ENCODE peak calls at places on chromosomes 2 and 18, in seven cellular contexts. E is stimulated activated CD4-positive, alpha-beta T cell treated with anti-CD3 and anti-CD28 coated beads, Interleukin-1b, Interleukin-23, amount 100 ng/mL, for 48 hours; D is ureter; B is NCI-H1105; U is M059J; I is HCT116; Z is astrocyte. V is an unnamed sample.

GRCh38 chr2:45258251-45258775 is 249.1 kb upstream of the SIX2 start:
- DNase-seq in D (no peak), Z (no peak), B (no peak), E (no peak), U (no peak), I (no peak), V (no peak)

GRCh38 chr18:48842259-48843061 is 108.3 kb downstream of the SMAD7 start:
- DNase-seq in E (no peak), I (no peak), U (peak), Z (no peak), B (no peak), D (no peak), V (peak)

GRCh38 chr2:120590841-120591240 is 144.8 kb upstream of the GLI2 start:
- DNase-seq in Z (no peak), D (no peak), E (no peak), B (no peak), U (no peak), I (no peak), V (no peak)

GRCh38 chr2:238379096-238379810 is 47.5 kb upstream of the ASB1 start:
- DNase-seq in Z (peak), E (peak), D (no peak), B (no peak), U (peak), I (no peak), V (peak)

GRCh38 chr2:204272913-204273312 is 272.4 kb upstream of the PARD3B start:
- DNase-seq in U (no peak), D (no peak), B (no peak), I (no peak), E (no peak), Z (no peak), V (no peak)

GRCh38 chr2:168371273-168371992 is 84.6 kb upstream of the CERS6 start:
- DNase-seq in D (no peak), Z (no peak), E (no peak), U (no peak), I (no peak), B (no peak), V (no peak)

GRCh38 chr18:55588876-55589595 is 1.0 kb upstream of the TCF4 start:
- DNase-seq in B (peak), D (no peak), E (no peak), U (peak), I (no peak), Z (no peak), V (no peak)

GRCh38 chr2:239005586-239005985 is 157.7 kb downstream of the TWIST2 start:
- DNase-seq in Z (no peak), I (no peak), U (no peak), D (no peak), B (no peak), E (no peak), V (no peak)

GRCh38 chr18:79855147-79855910 is 57.6 kb downstream of the KCNG2 start:
- DNase-seq in D (peak), Z (no peak), B (no peak), U (peak), E (no peak), I (no peak), V (no peak)

GRCh38 chr18:76827205-76827885 is 5.0 kb downstream of the ZNF236 start:
- DNase-seq in B (no peak), U (no peak), I (no peak), E (no peak), Z (no peak), D (no peak), V (no peak)

GRCh38 chr2:227608469-227609338 is 5.9 kb downstream of the SCYGR3 start:
- DNase-seq in D (no peak), E (no peak), I (no peak), B (no peak), U (no peak), Z (no peak), V (peak)

GRCh38 chr2:65177754-65178442 is 48.0 kb upstream of the RAB1A start:
- DNase-seq in D (peak), I (no peak), E (no peak), U (peak), Z (peak), B (no peak), V (no peak)

GRCh38 chr2:170917219-170917851 is 11.7 kb upstream of the GORASP2 start:
- DNase-seq in U (no peak), Z (no peak), E (no peak), I (no peak), D (no peak), B (no peak), V (no peak)

GRCh38 chr2:169464508-169465386 is 14.5 kb upstream of the BBS5 start:
- DNase-seq in U (no peak), I (no peak), E (no peak), B (no peak), D (no peak), Z (no peak), V (no peak)

GRCh38 chr2:38528008-38528442 is 74.7 kb downstream of the HNRNPLL start:
- DNase-seq in D (no peak), I (no peak), B (peak), U (peak), Z (peak), E (peak), V (peak)

GRCh38 chr2:195280024-195280423 is 377.0 kb upstream of the SLC39A10 start:
- DNase-seq in E (no peak), U (peak), D (no peak), I (no peak), B (no peak), Z (no peak), V (no peak)

GRCh38 chr2:117931266-117931665 is 82.6 kb downstream of the CCDC93 start:
- DNase-seq in D (no peak), I (no peak), E (no peak), U (no peak), B (no peak), Z (no peak), V (no peak)

GRCh38 chr2:239803102-239803763 is 221.9 kb downstream of the NDUFA10 start:
- DNase-seq in D (peak), B (no peak), I (no peak), U (no peak), E (no peak), Z (no peak), V (no peak)

GRCh38 chr2:88355486-88355885 is 97.0 kb downstream of the FOXI3 start:
- DNase-seq in B (no peak), E (no peak), I (no peak), Z (no peak), U (no peak), D (no peak), V (no peak)

GRCh38 chr2:167504061-167504460 is 615.8 kb downstream of the XIRP2 start:
- DNase-seq in E (no peak), D (no peak), B (peak), Z (no peak), I (no peak), U (no peak), V (no peak)

GRCh38 chr2:43905871-43906270 is 67.1 kb downstream of the ABCG8 start:
- DNase-seq in B (no peak), D (no peak), I (no peak), E (no peak), U (no peak), Z (peak), V (no peak)

GRCh38 chr2:56713161-56713676 is 529.4 kb downstream of the CCDC85A start:
- DNase-seq in U (peak), Z (peak), B (no peak), D (no peak), I (no peak), E (no peak), V (no peak)

GRCh38 chr2:123993728-123994323 is 31.3 kb upstream of the CNTNAP5 start:
- DNase-seq in U (peak), D (peak), I (no peak), B (no peak), E (no peak), Z (no peak), V (peak)

GRCh38 chr18:35703043-35703688 is 121.6 kb downstream of the GALNT1 start:
- DNase-seq in Z (peak), D (no peak), U (peak), B (no peak), I (no peak), E (no peak), V (no peak)

GRCh38 chr18:64876833-64877232 is 727.9 kb upstream of the LINC00305 start:
- DNase-seq in B (no peak), D (no peak), Z (no peak), U (no peak), I (no peak), E (no peak), V (no peak)

GRCh38 chr18:36912887-36913286 is 84.0 kb downstream of the KIAA1328 start:
- DNase-seq in D (no peak), E (no peak), U (no peak), Z (no peak), B (no peak), I (no peak), V (no peak)

GRCh38 chr2:234763051-234763909 is 188.5 kb upstream of the SH3BP4 start:
- DNase-seq in D (no peak), I (no peak), B (no peak), Z (peak), E (no peak), U (peak), V (no peak)

GRCh38 chr2:42971947-42972736 is 179.8 kb upstream of the HAAO start:
- DNase-seq in E (no peak), D (no peak), I (no peak), Z (no peak), U (no peak), B (no peak), V (no peak)